ENCODE peak calls at places on chromosomes 13 and 19, in four cellular contexts. M is kidney epithelial cell, D is neural crest cell, E is AG04449. P is an unnamed sample.

GRCh38 chr13:46561691-46562090 is 8.7 kb downstream of the LRCH1 start:
- DNase-seq in M (no peak), D (no peak), E (no peak), P (no peak)

GRCh38 chr19:46616631-46617322 is 8.1 kb downstream of the PTGIR start:
- DNase-seq in M (no peak), D (peak), E (no peak), P (peak)

GRCh38 chr19:44647144-44647543 is 3.4 kb downstream of the PVR start:
- DNase-seq in M (no peak), D (no peak), E (no peak), P (no peak)

GRCh38 chr19:373391-374182 is 29.0 kb upstream of the MIER2 start:
- DNase-seq in M (no peak), D (no peak), E (no peak), P (no peak)

GRCh38 chr19:19434483-19435045 is 29.1 kb downstream of the GATAD2A start:
- DNase-seq in M (no peak), D (no peak), E (no peak), P (no peak)

GRCh38 chr13:42656136-42656535 is 82.2 kb downstream of the TNFSF11 start:
- DNase-seq in M (no peak), D (no peak), E (no peak), P (no peak)

GRCh38 chr13:113897966-113898365 is 34.1 kb upstream of the GAS6 start:
- DNase-seq in M (no peak), D (no peak), E (no peak), P (peak)

GRCh38 chr13:23087884-23088283 is 92.9 kb upstream of the SGCG start:
- DNase-seq in M (no peak), D (peak), E (no peak), P (no peak)

GRCh38 chr13:25833761-25834160 is 218.1 kb downstream of the SHISA2 start:
- DNase-seq in M (no peak), D (no peak), E (no peak), P (no peak)

GRCh38 chr19:5850743-5851293 is 431 bp downstream of the FUT3 start:
- DNase-seq in M (no peak), D (no peak), E (no peak), P (no peak)

GRCh38 chr19:14440049-14440448 is 6.9 kb downstream of the PKN1 start:
- DNase-seq in M (no peak), D (no peak), E (no peak), P (no peak)

GRCh38 chr19:2477732-2478191 is 1.8 kb downstream of the GADD45B start:
- DNase-seq in M (no peak), D (no peak), E (no peak), P (no peak)

GRCh38 chr19:56905616-56906015 is 65.1 kb upstream of the PEG3 start:
- DNase-seq in M (no peak), D (no peak), E (no peak), P (no peak)

GRCh38 chr19:46132508-46133100 is 8.1 kb upstream of the IGFL3 start:
- DNase-seq in M (no peak), D (no peak), E (no peak), P (no peak)

GRCh38 chr19:55340784-55341147 is 1.1 kb downstream of the KMT5C start:
- DNase-seq in M (no peak), D (peak), E (no peak), P (peak)

GRCh38 chr19:55113570-55114039 is 3.8 kb downstream of the PPP1R12C start:
- DNase-seq in M (peak), D (peak), E (peak), P (peak)

GRCh38 chr19:17681505-17682125 is 6.5 kb downstream of the UNC13A start:
- DNase-seq in M (no peak), D (peak), E (no peak), P (peak)

GRCh38 chr19:33727331-33728028 is 69.2 kb upstream of the KCTD15 start:
- DNase-seq in M (no peak), D (no peak), E (no peak), P (no peak)

GRCh38 chr13:94716016-94716415 is 3.7 kb upstream of the SOX21 start:
- DNase-seq in M (no peak), D (no peak), E (no peak), P (no peak)

GRCh38 chr19:47413941-47414340 is 5.4 kb downstream of the MEIS3 start:
- DNase-seq in M (no peak), D (no peak), E (no peak), P (no peak)

DNA sequence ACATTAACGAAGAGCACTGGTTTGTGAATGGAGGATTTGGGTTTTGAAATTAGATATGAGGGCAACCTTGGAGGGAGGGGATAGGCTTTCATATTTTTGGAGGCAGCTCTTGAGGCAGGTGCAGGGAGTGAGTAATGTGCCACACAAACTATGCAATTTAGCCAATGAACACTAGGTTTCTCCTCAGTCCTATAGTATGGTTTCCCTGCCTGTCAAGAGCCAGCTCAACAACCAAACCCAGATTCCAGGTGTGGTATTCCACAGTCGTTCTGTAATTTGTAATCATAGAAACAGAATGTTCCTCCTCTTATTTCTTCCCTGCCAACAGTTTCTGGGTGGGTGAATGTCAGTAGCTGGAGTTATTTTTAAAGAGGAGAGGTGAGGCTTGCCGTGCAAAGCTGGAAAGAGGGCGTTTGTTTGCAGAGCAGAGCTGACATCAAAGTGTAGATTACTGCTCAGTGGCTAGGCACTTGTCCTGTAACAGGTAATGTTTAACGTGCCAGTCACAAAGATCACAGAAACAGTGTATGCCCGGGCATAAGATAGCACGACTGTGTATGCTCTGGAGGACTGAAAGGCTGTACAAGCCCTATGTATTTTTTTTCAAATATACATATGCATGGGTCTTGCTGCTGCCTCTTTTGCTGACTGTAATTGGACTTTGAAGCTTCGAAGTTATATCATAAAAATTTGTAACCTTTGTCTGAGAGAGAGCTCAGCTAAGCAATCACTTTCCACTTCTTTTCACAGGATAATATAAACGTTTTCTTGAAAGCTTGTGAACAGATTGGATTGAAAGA is 124.3 kb downstream of the LMO7 start:
- DNase-seq in M (no peak), D (no peak), E (no peak), P (no peak)
- TF ChIP-seq CTCF in M (peak), D (no peak), E (no peak), P (no peak)

GRCh38 chr19:37987356-37988332 is 80.6 kb downstream of the SIPA1L3 start:
- DNase-seq in M (no peak), D (no peak), E (no peak), P (no peak)
- TF ChIP-seq CTCF in M (no peak), D (peak), E (no peak), P (no peak)

DNA sequence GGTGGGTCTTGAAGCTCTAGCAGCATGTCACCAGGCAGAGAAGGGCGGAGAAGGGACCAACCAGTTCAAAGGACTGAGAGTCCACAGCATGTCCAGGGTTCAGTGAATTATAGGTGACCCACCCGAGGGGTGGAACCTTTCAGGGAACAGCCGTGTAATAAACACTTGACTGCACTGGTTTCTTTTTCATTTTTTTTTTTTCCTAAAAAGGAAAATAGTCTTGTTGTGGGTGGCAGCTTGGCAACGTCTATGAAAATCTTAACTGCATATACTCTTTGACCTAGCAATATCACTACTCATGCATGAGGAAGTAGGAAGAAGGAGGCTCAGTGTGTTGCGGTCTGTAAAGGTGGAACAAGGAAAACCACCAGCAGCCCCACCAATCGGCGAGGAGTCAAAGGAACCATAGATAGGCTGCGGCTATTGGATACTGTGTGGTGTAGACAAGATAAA is 13.0 kb upstream of the MYH14 start:
- DNase-seq in M (no peak), D (no peak), E (no peak), P (no peak)
- TF ChIP-seq CTCF in M (no peak), D (no peak), E (no peak), P (no peak)

DNA sequence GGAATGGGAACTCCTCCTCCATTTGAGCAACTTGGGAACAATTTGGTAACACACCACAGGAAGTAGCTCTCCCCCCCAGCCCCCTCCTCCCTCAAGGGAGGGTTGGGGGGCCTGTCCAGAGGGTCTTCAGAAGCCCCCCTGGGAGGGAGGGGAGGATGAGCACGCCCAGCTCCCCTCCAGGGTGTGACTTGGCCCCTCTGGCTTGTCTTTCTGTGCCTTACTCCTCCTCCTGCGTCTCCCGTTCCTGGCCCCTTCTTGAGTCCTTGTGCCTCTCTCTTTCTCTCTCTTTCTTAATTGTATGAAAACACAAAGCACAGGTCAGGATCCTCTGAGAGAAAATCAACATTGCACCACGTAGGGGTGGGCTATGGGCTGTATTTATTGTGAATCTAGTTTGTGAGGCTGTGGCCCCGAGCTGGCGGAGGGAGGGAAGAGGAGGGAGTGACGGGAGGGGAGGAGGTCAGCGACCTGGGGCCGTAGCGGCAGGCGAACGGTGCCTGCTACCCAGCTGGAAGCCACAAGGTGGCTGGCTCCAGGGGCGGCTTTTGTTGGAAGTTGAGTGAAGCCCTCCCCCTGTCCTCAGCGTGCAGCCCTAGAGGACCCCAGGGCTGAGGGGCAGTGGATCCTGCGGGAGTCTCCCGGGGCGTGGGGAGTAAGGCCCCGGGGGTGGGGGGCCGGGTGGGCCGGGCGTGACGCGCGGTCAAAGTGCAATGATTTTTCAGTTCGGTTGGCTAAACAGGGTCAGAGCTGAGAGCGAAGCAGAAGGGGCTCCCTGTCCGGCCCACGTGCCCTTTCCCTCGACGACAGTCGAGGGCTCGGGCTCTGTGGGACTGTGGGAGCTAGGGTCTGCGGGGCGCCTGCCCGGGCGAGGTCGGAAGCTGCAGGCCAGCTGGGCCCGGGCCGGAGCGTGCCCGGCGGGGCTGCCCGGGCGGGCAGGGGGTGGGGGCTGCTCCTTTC is 6.4 kb downstream of the LYL1 start:
- DNase-seq in M (no peak), D (no peak), E (no peak), P (no peak)
- TF ChIP-seq CTCF in M (peak), D (peak), E (no peak), P (no peak)

GRCh38 chr19:12791345-12792047 is at the start of gene JUNB:
- DNase-seq in M (no peak), D (peak), E (no peak), P (peak)
- TF ChIP-seq CTCF in M (no peak), D (peak), E (no peak), P (no peak)

DNA sequence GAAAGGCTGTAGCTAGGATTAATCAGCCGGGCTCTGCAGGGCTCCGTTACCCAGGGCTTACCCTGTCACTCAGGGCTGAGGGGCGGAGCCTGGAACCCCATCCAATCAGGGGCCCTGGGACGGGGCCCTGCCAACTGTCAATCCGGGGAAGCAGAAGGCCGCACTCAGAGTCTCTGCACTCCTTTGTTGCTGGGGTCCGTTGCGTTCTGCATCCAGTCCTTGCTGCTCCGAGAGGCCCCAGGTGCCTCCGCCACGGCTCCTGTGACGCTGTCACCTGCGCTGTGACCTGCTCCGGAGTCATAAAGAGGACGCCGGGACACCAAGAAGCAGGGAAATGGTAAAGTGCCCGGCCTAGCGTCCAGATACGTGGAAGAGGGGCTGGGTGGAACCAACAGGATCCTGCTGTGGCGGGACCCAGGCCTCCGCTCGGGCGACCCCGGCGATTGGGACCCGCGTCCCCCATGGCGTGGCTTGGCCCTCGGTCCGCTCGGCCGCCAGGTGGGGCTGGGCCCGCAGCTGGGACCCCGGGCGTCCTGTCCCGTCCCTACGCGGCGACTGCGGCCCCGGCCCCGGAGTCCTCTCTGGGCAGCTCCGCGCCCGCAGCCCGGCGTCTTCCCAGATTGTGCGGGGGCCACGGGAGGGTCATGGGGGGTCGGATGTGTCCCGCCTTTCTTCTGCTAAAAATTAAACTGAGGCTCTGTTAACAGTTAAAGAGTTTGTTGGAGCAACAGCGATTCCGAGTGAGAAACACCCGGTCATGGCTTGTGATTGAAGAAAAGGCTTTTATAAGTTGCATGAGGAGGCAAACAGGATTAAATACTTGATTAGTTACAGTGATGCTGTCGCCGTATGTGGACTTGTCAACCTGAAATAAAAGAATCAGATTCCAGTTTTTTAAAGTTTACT is at the start of gene ZNF491:
- DNase-seq in M (peak), D (peak), E (peak), P (peak)
- TF ChIP-seq CTCF in M (no peak), D (peak), E (peak), P (peak)

GRCh38 chr13:44354884-44355283 is 18.7 kb upstream of the SERP2 start:
- DNase-seq in M (no peak), D (no peak), E (no peak), P (no peak)

GRCh38 chr13:44352671-44353070 is 21.0 kb upstream of the SERP2 start:
- DNase-seq in M (no peak), D (no peak), E (no peak), P (no peak)

GRCh38 chr13:44355643-44356042 is 18.0 kb upstream of the SERP2 start:
- DNase-seq in M (no peak), D (no peak), E (no peak), P (no peak)

GRCh38 chr13:44352202-44352601 is 21.4 kb upstream of the SERP2 start:
- DNase-seq in M (no peak), D (no peak), E (no peak), P (no peak)

GRCh38 chr13:44354322-44354721 is 19.3 kb upstream of the SERP2 start:
- DNase-seq in M (no peak), D (no peak), E (no peak), P (no peak)
- TF ChIP-seq CTCF in M (no peak), D (no peak), E (no peak), P (no peak)

GRCh38 chr19:3969435-3970312 is 1.2 kb downstream of the DAPK3 start:
- DNase-seq in M (peak), D (no peak), E (peak), P (peak)
- TF ChIP-seq CTCF in M (peak), D (peak), E (peak), P (no peak)

GRCh38 chr19:11378319-11379189 is 4.1 kb downstream of the SWSAP1 start:
- DNase-seq in M (no peak), D (peak), E (peak), P (no peak)
- TF ChIP-seq CTCF in M (peak), D (peak), E (peak), P (peak)

P was measured in mesothelial cell of epicardium.